ENCODE peak calls at places on chromosomes 11 and 22, in seven cellular contexts. U is cardiac septum, K is NCI-H774, G is endothelial cell, E is KBM-7, F is NAMALWA, X is mesenchymal stem cell. I is an unnamed sample.

GRCh38 chr22:41397143-41397811 is 15.5 kb downstream of the TEF start:
- DNase-seq in U (no peak), K (no peak), G (no peak), E (no peak), F (no peak), X (no peak), I (no peak)

GRCh38 chr11:67392182-67392715 is 463 bp downstream of the RAD9A start:
- DNase-seq in U (no peak), K (no peak), G (no peak), E (no peak), F (no peak), X (peak), I (no peak)

GRCh38 chr11:88280673-88281316 is 56.7 kb downstream of the CTSC start:
- DNase-seq in U (no peak), K (no peak), G (no peak), E (no peak), F (no peak), X (no peak), I (no peak)

GRCh38 chr11:75326439-75326810 is 25.0 kb downstream of the ARRB1 start:
- DNase-seq in U (no peak), K (no peak), G (no peak), E (no peak), F (no peak), X (no peak), I (no peak)

GRCh38 chr11:118364956-118365615 is 5.7 kb downstream of the UBE4A start:
- DNase-seq in U (no peak), K (no peak), G (no peak), E (no peak), F (no peak), X (no peak), I (no peak)

GRCh38 chr11:63552921-63553320 is 10.3 kb downstream of the PLAAT2 start:
- DNase-seq in U (no peak), K (no peak), G (no peak), E (no peak), F (no peak), X (no peak), I (no peak)

GRCh38 chr11:71402878-71403277 is 45.3 kb downstream of the DHCR7 start:
- DNase-seq in U (no peak), K (no peak), G (no peak), E (no peak), F (no peak), X (no peak), I (no peak)

GRCh38 chr22:43239102-43239875 is 52.4 kb upstream of the TTLL12 start:
- DNase-seq in U (no peak), K (no peak), G (no peak), E (no peak), F (no peak), X (peak), I (no peak)

GRCh38 chr11:75589933-75590332 is 27.9 kb downstream of the SERPINH1 start:
- DNase-seq in U (no peak), K (no peak), G (no peak), E (no peak), F (no peak), X (no peak), I (no peak)

GRCh38 chr11:31355131-31355530 is 14.4 kb downstream of the DCDC1 start:
- DNase-seq in U (no peak), K (peak), G (no peak), E (no peak), F (no peak), X (no peak), I (no peak)

GRCh38 chr11:15291885-15292284 is 177.2 kb downstream of the INSC start:
- DNase-seq in U (no peak), K (no peak), G (no peak), E (no peak), F (no peak), X (no peak), I (no peak)

GRCh38 chr11:31340903-31341572 is 28.5 kb downstream of the DCDC1 start:
- DNase-seq in U (no peak), K (no peak), G (peak), E (peak), F (peak), X (peak), I (no peak)

GRCh38 chr11:72975778-72976520 is 161.7 kb downstream of the ATG16L2 start:
- DNase-seq in U (no peak), K (no peak), G (no peak), E (peak), F (no peak), X (peak), I (no peak)

GRCh38 chr11:114285599-114285998 is 10.6 kb upstream of the NNMT start:
- DNase-seq in U (no peak), K (no peak), G (no peak), E (no peak), F (no peak), X (peak), I (no peak)

GRCh38 chr11:100593321-100593720 is 93.8 kb upstream of the ARHGAP42 start:
- DNase-seq in U (no peak), K (no peak), G (no peak), E (no peak), F (no peak), X (peak), I (no peak)

GRCh38 chr11:16217631-16218030 is 138.7 kb downstream of the SOX6 start:
- DNase-seq in U (no peak), K (no peak), G (no peak), E (no peak), F (no peak), X (no peak), I (no peak)

GRCh38 chr11:94774345-94774744 is 6.2 kb downstream of the AMOTL1 start:
- DNase-seq in U (no peak), K (no peak), G (no peak), E (no peak), F (no peak), X (peak), I (no peak)

GRCh38 chr11:46564459-46564858 is 29.4 kb downstream of the AMBRA1 start:
- DNase-seq in U (no peak), K (no peak), G (no peak), E (no peak), F (no peak), X (peak), I (no peak)

GRCh38 chr11:116342148-116342547 is 430.6 kb downstream of the BUD13 start:
- DNase-seq in U (peak), K (no peak), G (no peak), E (no peak), F (no peak), X (no peak), I (no peak)

GRCh38 chr11:133300666-133301065 is 231.6 kb downstream of the OPCML start:
- DNase-seq in U (no peak), K (no peak), G (no peak), E (no peak), F (no peak), X (no peak), I (no peak)

GRCh38 chr11:76670475-76671235 is at the start of gene LRRC32:
- DNase-seq in U (peak), K (no peak), G (peak), E (no peak), F (peak), X (no peak), I (no peak)

GRCh38 chr11:36564376-36565032 is 3.3 kb upstream of the RAG1 start:
- DNase-seq in U (no peak), K (no peak), G (peak), E (peak), F (peak), X (peak), I (no peak)

GRCh38 chr22:37082251-37082650 is 27.3 kb downstream of the TMPRSS6 start:
- DNase-seq in U (no peak), K (no peak), G (no peak), E (no peak), F (no peak), X (no peak), I (no peak)

GRCh38 chr22:50221410-50222300 is 20.8 kb downstream of the SELENOO start:
- DNase-seq in U (no peak), K (no peak), G (no peak), E (no peak), F (no peak), X (no peak), I (no peak)

GRCh38 chr11:32830413-32830738 is 649 bp downstream of the PRRG4 start:
- DNase-seq in U (peak), K (peak), G (no peak), E (peak), F (no peak), X (peak), I (no peak)